ENCODE peak calls at places on chromosomes 3 and 15, in eight cellular contexts. F is RPMI8226, Z is adipocyte, Q is occipital lobe, P is foreskin melanocyte, H is cardiac muscle cell, U is pons, Y is upper lobe of right lung. E is an unnamed sample.

GRCh38 chr3:188469228-188469885 is 315.4 kb downstream of the LPP start:
- DNase-seq in P (peak; percentile 98), Z (peak; percentile 75), Y (no peak), F (no peak), H (no peak), U (peak; percentile 35), Q (no peak), E (no peak)

GRCh38 chr15:85748176-85748575 is 46.5 kb downstream of the KLHL25 start:
- DNase-seq in U (no peak), Z (no peak), F (no peak), Y (no peak), H (no peak), Q (no peak), P (no peak), E (no peak)

GRCh38 chr3:23275061-23275460 is 71.9 kb downstream of the UBE2E2 start:
- DNase-seq in Y (no peak), Q (no peak), F (no peak), P (no peak), H (no peak), Z (no peak), U (no peak), E (no peak)

GRCh38 chr3:102595057-102595456 is 160.2 kb downstream of the ZPLD1 start:
- DNase-seq in Y (no peak), H (no peak), P (no peak), Q (no peak), Z (no peak), F (no peak), U (no peak), E (no peak)

GRCh38 chr3:42043116-42043796 is 47.9 kb upstream of the TRAK1 start:
- DNase-seq in P (no peak), Z (peak; percentile 40), F (no peak), Y (no peak), Q (no peak), U (no peak), H (peak; percentile 73), E (no peak)

GRCh38 chr3:98901032-98901464 is 447 bp downstream of the DCBLD2 start:
- DNase-seq in Y (peak; percentile 84), F (peak; percentile 21), Z (peak; percentile 71), P (no peak), U (peak; percentile 34), H (peak; percentile 62), Q (peak; percentile 27), E (no peak)

GRCh38 chr3:187932530-187932929 is 187.3 kb upstream of the BCL6 start:
- DNase-seq in P (no peak), F (no peak), Q (no peak), U (no peak), H (no peak), Y (no peak), Z (no peak), E (no peak)

GRCh38 chr3:41248525-41248924 is 49.2 kb downstream of the CTNNB1 start:
- DNase-seq in U (no peak), Y (no peak), H (no peak), Q (no peak), P (no peak), F (no peak), Z (no peak), E (no peak)